ENCODE peak calls at places on chromosomes 2 and 18, in ten cellular contexts. One of them, this sample, is unnamed.

GRCh38 chr2:181886192-181886591 is 5.3 kb upstream of the ITPRID2 start:
- DNase-seq in fibroblast of the aortic adventitia: peak
- DNase-seq in AG09309: no peak
- DNase-seq in nephron progenitor cell: no peak
- DNase-seq in suprapubic skin: no peak
- DNase-seq in SK-N-SH: no peak
- DNase-seq in neural progenitor cell: no peak
- DNase-seq in lower leg skin: no peak
- DNase-seq in stomach: no peak
- DNase-seq in HL-60: no peak
- DNase-seq in this sample: no peak

GRCh38 chr2:109144271-109144670 is 15.3 kb downstream of the SH3RF3 start:
- DNase-seq in fibroblast of the aortic adventitia: no peak
- DNase-seq in stomach: no peak
- DNase-seq in neural progenitor cell: no peak
- DNase-seq in lower leg skin: no peak
- DNase-seq in AG09309: no peak
- DNase-seq in SK-N-SH: no peak
- DNase-seq in suprapubic skin: no peak
- DNase-seq in HL-60: no peak
- DNase-seq in nephron progenitor cell: no peak
- DNase-seq in this sample: no peak

GRCh38 chr2:104868081-104868806 is 14.3 kb downstream of the POU3F3 start:
- DNase-seq in fibroblast of the aortic adventitia: no peak
- DNase-seq in stomach: no peak
- DNase-seq in nephron progenitor cell: no peak
- DNase-seq in HL-60: no peak
- DNase-seq in neural progenitor cell: no peak
- DNase-seq in suprapubic skin: no peak
- DNase-seq in AG09309: no peak
- DNase-seq in SK-N-SH: no peak
- DNase-seq in lower leg skin: no peak
- DNase-seq in this sample: no peak

GRCh38 chr2:57330447-57330846 is 716.2 kb upstream of the VRK2 start:
- DNase-seq in HL-60: no peak
- DNase-seq in AG09309: no peak
- DNase-seq in nephron progenitor cell: no peak
- DNase-seq in lower leg skin: no peak
- DNase-seq in neural progenitor cell: no peak
- DNase-seq in SK-N-SH: no peak
- DNase-seq in fibroblast of the aortic adventitia: peak
- DNase-seq in stomach: no peak
- DNase-seq in suprapubic skin: no peak
- DNase-seq in this sample: peak

GRCh38 chr2:42074661-42075060 is 26.8 kb downstream of the PKDCC start:
- DNase-seq in nephron progenitor cell: no peak
- DNase-seq in HL-60: no peak
- DNase-seq in lower leg skin: no peak
- DNase-seq in neural progenitor cell: no peak
- DNase-seq in stomach: no peak
- DNase-seq in SK-N-SH: no peak
- DNase-seq in fibroblast of the aortic adventitia: no peak
- DNase-seq in AG09309: no peak
- DNase-seq in suprapubic skin: no peak
- DNase-seq in this sample: no peak

GRCh38 chr18:29271496-29271895 is 1094.6 kb upstream of the CDH2 start:
- DNase-seq in AG09309: no peak
- DNase-seq in HL-60: no peak
- DNase-seq in SK-N-SH: no peak
- DNase-seq in fibroblast of the aortic adventitia: peak
- DNase-seq in lower leg skin: no peak
- DNase-seq in suprapubic skin: no peak
- DNase-seq in stomach: no peak
- DNase-seq in nephron progenitor cell: no peak
- DNase-seq in neural progenitor cell: no peak
- DNase-seq in this sample: no peak

GRCh38 chr18:73826098-73826497 is 321.5 kb downstream of the FBXO15 start:
- DNase-seq in lower leg skin: no peak
- DNase-seq in suprapubic skin: no peak
- DNase-seq in nephron progenitor cell: no peak
- DNase-seq in AG09309: no peak
- DNase-seq in stomach: no peak
- DNase-seq in neural progenitor cell: no peak
- DNase-seq in SK-N-SH: no peak
- DNase-seq in HL-60: no peak
- DNase-seq in fibroblast of the aortic adventitia: peak
- DNase-seq in this sample: no peak

GRCh38 chr2:195202163-195202845 is 454.7 kb upstream of the SLC39A10 start:
- DNase-seq in SK-N-SH: no peak
- DNase-seq in lower leg skin: no peak
- DNase-seq in stomach: no peak
- DNase-seq in AG09309: no peak
- DNase-seq in suprapubic skin: no peak
- DNase-seq in nephron progenitor cell: no peak
- DNase-seq in neural progenitor cell: no peak
- DNase-seq in HL-60: no peak
- DNase-seq in fibroblast of the aortic adventitia: no peak
- DNase-seq in this sample: no peak

GRCh38 chr2:128812183-128812940 is 493.7 kb upstream of the HS6ST1 start:
- DNase-seq in nephron progenitor cell: no peak
- DNase-seq in neural progenitor cell: no peak
- DNase-seq in stomach: no peak
- DNase-seq in SK-N-SH: no peak
- DNase-seq in fibroblast of the aortic adventitia: no peak
- DNase-seq in lower leg skin: no peak
- DNase-seq in suprapubic skin: no peak
- DNase-seq in AG09309: no peak
- DNase-seq in HL-60: no peak
- DNase-seq in this sample: no peak

GRCh38 chr2:128809880-128810279 is 491.2 kb upstream of the HS6ST1 start:
- DNase-seq in stomach: no peak
- DNase-seq in neural progenitor cell: no peak
- DNase-seq in nephron progenitor cell: no peak
- DNase-seq in HL-60: no peak
- DNase-seq in AG09309: no peak
- DNase-seq in fibroblast of the aortic adventitia: no peak
- DNase-seq in lower leg skin: no peak
- DNase-seq in SK-N-SH: no peak
- DNase-seq in suprapubic skin: no peak
- DNase-seq in this sample: no peak

GRCh38 chr2:128808462-128809255 is 490.0 kb upstream of the HS6ST1 start:
- DNase-seq in SK-N-SH: no peak
- DNase-seq in nephron progenitor cell: no peak
- DNase-seq in neural progenitor cell: no peak
- DNase-seq in AG09309: no peak
- DNase-seq in suprapubic skin: no peak
- DNase-seq in HL-60: no peak
- DNase-seq in lower leg skin: no peak
- DNase-seq in stomach: no peak
- DNase-seq in fibroblast of the aortic adventitia: peak
- DNase-seq in this sample: no peak

GRCh38 chr2:128807317-128807716 is 488.6 kb upstream of the HS6ST1 start:
- DNase-seq in AG09309: no peak
- DNase-seq in suprapubic skin: no peak
- DNase-seq in neural progenitor cell: no peak
- DNase-seq in nephron progenitor cell: no peak
- DNase-seq in HL-60: no peak
- DNase-seq in fibroblast of the aortic adventitia: no peak
- DNase-seq in stomach: no peak
- DNase-seq in lower leg skin: no peak
- DNase-seq in SK-N-SH: no peak
- DNase-seq in this sample: no peak

GRCh38 chr2:128809256-128809636 is 490.6 kb upstream of the HS6ST1 start:
- DNase-seq in stomach: no peak
- DNase-seq in lower leg skin: no peak
- DNase-seq in neural progenitor cell: no peak
- DNase-seq in HL-60: no peak
- DNase-seq in AG09309: no peak
- DNase-seq in nephron progenitor cell: no peak
- DNase-seq in fibroblast of the aortic adventitia: peak
- DNase-seq in SK-N-SH: no peak
- DNase-seq in suprapubic skin: no peak
- DNase-seq in this sample: no peak
- TF ChIP-seq CTCF in stomach: no peak
- TF ChIP-seq CTCF in lower leg skin: no peak
- TF ChIP-seq CTCF in neural progenitor cell: no peak
- TF ChIP-seq CTCF in HL-60: no peak
- TF ChIP-seq CTCF in AG09309: no peak
- TF ChIP-seq CTCF in nephron progenitor cell: no peak
- TF ChIP-seq CTCF in fibroblast of the aortic adventitia: no peak
- TF ChIP-seq CTCF in SK-N-SH: no peak
- TF ChIP-seq CTCF in suprapubic skin: no peak
- TF ChIP-seq CTCF in this sample: no peak

GRCh38 chr2:208265807-208266640 is at the start of gene PIKFYVE:
- DNase-seq in AG09309: peak
- DNase-seq in fibroblast of the aortic adventitia: peak
- DNase-seq in HL-60: peak
- DNase-seq in stomach: peak
- DNase-seq in suprapubic skin: peak
- DNase-seq in lower leg skin: peak
- DNase-seq in neural progenitor cell: peak
- DNase-seq in nephron progenitor cell: peak
- DNase-seq in SK-N-SH: peak
- DNase-seq in this sample: peak

GRCh38 chr2:208266641-208267335 is 733 bp downstream of the PIKFYVE start:
- DNase-seq in HL-60: no peak
- DNase-seq in neural progenitor cell: no peak
- DNase-seq in fibroblast of the aortic adventitia: peak
- DNase-seq in SK-N-SH: no peak
- DNase-seq in suprapubic skin: no peak
- DNase-seq in stomach: no peak
- DNase-seq in lower leg skin: no peak
- DNase-seq in AG09309: no peak
- DNase-seq in nephron progenitor cell: no peak
- DNase-seq in this sample: no peak

GRCh38 chr2:208265371-208265806 is 666 bp upstream of the PIKFYVE start:
- DNase-seq in nephron progenitor cell: no peak
- DNase-seq in lower leg skin: no peak
- DNase-seq in AG09309: no peak
- DNase-seq in fibroblast of the aortic adventitia: peak
- DNase-seq in SK-N-SH: peak
- DNase-seq in stomach: no peak
- DNase-seq in neural progenitor cell: peak
- DNase-seq in suprapubic skin: no peak
- DNase-seq in HL-60: peak
- DNase-seq in this sample: peak

GRCh38 chr2:208268553-208268952 is 2.5 kb downstream of the PIKFYVE start:
- DNase-seq in neural progenitor cell: no peak
- DNase-seq in suprapubic skin: no peak
- DNase-seq in HL-60: no peak
- DNase-seq in nephron progenitor cell: no peak
- DNase-seq in AG09309: no peak
- DNase-seq in stomach: no peak
- DNase-seq in fibroblast of the aortic adventitia: no peak
- DNase-seq in SK-N-SH: no peak
- DNase-seq in lower leg skin: no peak
- DNase-seq in this sample: no peak

GRCh38 chr2:208269091-208269490 is 3.0 kb downstream of the PIKFYVE start:
- DNase-seq in stomach: no peak
- DNase-seq in HL-60: no peak
- DNase-seq in nephron progenitor cell: no peak
- DNase-seq in neural progenitor cell: no peak
- DNase-seq in fibroblast of the aortic adventitia: no peak
- DNase-seq in suprapubic skin: no peak
- DNase-seq in lower leg skin: no peak
- DNase-seq in AG09309: no peak
- DNase-seq in SK-N-SH: no peak
- DNase-seq in this sample: no peak
- TF ChIP-seq CTCF in stomach: no peak
- TF ChIP-seq CTCF in HL-60: no peak
- TF ChIP-seq CTCF in nephron progenitor cell: no peak
- TF ChIP-seq CTCF in neural progenitor cell: peak
- TF ChIP-seq CTCF in fibroblast of the aortic adventitia: no peak
- TF ChIP-seq CTCF in suprapubic skin: no peak
- TF ChIP-seq CTCF in lower leg skin: no peak
- TF ChIP-seq CTCF in AG09309: peak
- TF ChIP-seq CTCF in SK-N-SH: peak
- TF ChIP-seq CTCF in this sample: peak

GRCh38 chr2:191693151-191693550 is 15.2 kb downstream of the NABP1 start:
- DNase-seq in lower leg skin: no peak
- DNase-seq in neural progenitor cell: no peak
- DNase-seq in stomach: no peak
- DNase-seq in AG09309: no peak
- DNase-seq in nephron progenitor cell: no peak
- DNase-seq in SK-N-SH: no peak
- DNase-seq in HL-60: no peak
- DNase-seq in suprapubic skin: no peak
- DNase-seq in fibroblast of the aortic adventitia: peak
- DNase-seq in this sample: no peak

GRCh38 chr2:191696960-191697359 is 19.0 kb downstream of the NABP1 start:
- DNase-seq in lower leg skin: no peak
- DNase-seq in neural progenitor cell: no peak
- DNase-seq in suprapubic skin: no peak
- DNase-seq in stomach: no peak
- DNase-seq in AG09309: no peak
- DNase-seq in nephron progenitor cell: no peak
- DNase-seq in SK-N-SH: no peak
- DNase-seq in HL-60: no peak
- DNase-seq in fibroblast of the aortic adventitia: no peak
- DNase-seq in this sample: no peak

GRCh38 chr2:191693778-191694177 is 15.8 kb downstream of the NABP1 start:
- DNase-seq in AG09309: no peak
- DNase-seq in HL-60: no peak
- DNase-seq in suprapubic skin: no peak
- DNase-seq in SK-N-SH: no peak
- DNase-seq in stomach: no peak
- DNase-seq in fibroblast of the aortic adventitia: no peak
- DNase-seq in nephron progenitor cell: no peak
- DNase-seq in neural progenitor cell: no peak
- DNase-seq in lower leg skin: no peak
- DNase-seq in this sample: no peak

GRCh38 chr2:191692502-191693115 is 14.7 kb downstream of the NABP1 start:
- DNase-seq in stomach: no peak
- DNase-seq in lower leg skin: no peak
- DNase-seq in nephron progenitor cell: no peak
- DNase-seq in suprapubic skin: no peak
- DNase-seq in SK-N-SH: no peak
- DNase-seq in fibroblast of the aortic adventitia: peak
- DNase-seq in HL-60: no peak
- DNase-seq in AG09309: no peak
- DNase-seq in neural progenitor cell: no peak
- DNase-seq in this sample: no peak

GRCh38 chr2:191696001-191696400 is 18.1 kb downstream of the NABP1 start:
- DNase-seq in suprapubic skin: no peak
- DNase-seq in neural progenitor cell: no peak
- DNase-seq in HL-60: no peak
- DNase-seq in fibroblast of the aortic adventitia: peak
- DNase-seq in stomach: no peak
- DNase-seq in lower leg skin: peak
- DNase-seq in AG09309: peak
- DNase-seq in SK-N-SH: no peak
- DNase-seq in nephron progenitor cell: no peak
- DNase-seq in this sample: no peak
- TF ChIP-seq CTCF in suprapubic skin: no peak
- TF ChIP-seq CTCF in neural progenitor cell: no peak
- TF ChIP-seq CTCF in HL-60: no peak
- TF ChIP-seq CTCF in fibroblast of the aortic adventitia: no peak
- TF ChIP-seq CTCF in stomach: no peak
- TF ChIP-seq CTCF in lower leg skin: no peak
- TF ChIP-seq CTCF in AG09309: no peak
- TF ChIP-seq CTCF in SK-N-SH: no peak
- TF ChIP-seq CTCF in nephron progenitor cell: no peak
- TF ChIP-seq CTCF in this sample: no peak

DNA sequence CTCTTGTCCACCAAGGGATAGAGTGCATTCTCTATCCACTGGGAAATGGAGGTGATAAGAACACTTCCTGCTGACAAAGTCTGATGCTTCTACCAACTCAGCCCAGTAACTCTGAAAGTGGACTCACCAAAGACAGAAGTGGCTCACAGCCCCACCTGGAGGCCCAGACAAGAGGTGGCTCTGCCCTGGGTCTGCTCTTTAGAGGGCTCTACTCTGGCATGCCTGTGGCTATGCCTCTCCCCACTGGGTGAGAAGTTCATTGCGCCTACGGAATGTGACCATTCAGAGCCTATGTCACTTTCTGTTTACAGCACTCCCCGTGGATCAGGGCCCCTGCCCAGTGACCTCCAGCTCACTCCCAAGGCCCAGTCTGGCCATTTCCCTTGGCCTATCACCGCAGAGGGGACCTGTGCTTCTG is 13.5 kb upstream of the XDH start:
- DNase-seq in neural progenitor cell: no peak
- DNase-seq in SK-N-SH: no peak
- DNase-seq in lower leg skin: no peak
- DNase-seq in fibroblast of the aortic adventitia: peak
- DNase-seq in HL-60: no peak
- DNase-seq in suprapubic skin: no peak
- DNase-seq in stomach: no peak
- DNase-seq in nephron progenitor cell: no peak
- DNase-seq in AG09309: no peak
- DNase-seq in this sample: no peak
- TF ChIP-seq CTCF in neural progenitor cell: peak
- TF ChIP-seq CTCF in SK-N-SH: peak
- TF ChIP-seq CTCF in lower leg skin: no peak
- TF ChIP-seq CTCF in fibroblast of the aortic adventitia: peak
- TF ChIP-seq CTCF in HL-60: no peak
- TF ChIP-seq CTCF in suprapubic skin: no peak
- TF ChIP-seq CTCF in stomach: no peak
- TF ChIP-seq CTCF in nephron progenitor cell: no peak
- TF ChIP-seq CTCF in AG09309: peak
- TF ChIP-seq CTCF in this sample: no peak

This sample was measured in retinal pigment epithelial cell.